ENCODE peak calls at places on chromosome 21, in four cellular contexts. S, J, Y and F are unnamed samples.

GRCh38 chr21:39712976-39713375 is 32.0 kb upstream of the IGSF5 start:
- DNase-seq in Y (no peak), S (no peak), J (no peak), F (no peak)

GRCh38 chr21:21921410-21922232 is 923.4 kb downstream of the NCAM2 start:
- DNase-seq in S (peak), Y (no peak), J (no peak), F (no peak)

GRCh38 chr21:34844033-34844923 is 175.5 kb downstream of the CLIC6 start:
- DNase-seq in S (peak), Y (peak), J (no peak), F (no peak)

GRCh38 chr21:45457161-45457831 is 52.3 kb downstream of the COL18A1 start:
- DNase-seq in S (no peak), Y (peak), J (no peak), F (no peak)

GRCh38 chr21:28294046-28294445 is 698.6 kb downstream of the LTN1 start:
- DNase-seq in J (no peak), S (peak), Y (no peak), F (no peak)

GRCh38 chr21:39568380-39568779 is 44.4 kb upstream of the B3GALT5 start:
- DNase-seq in Y (no peak), J (no peak), S (no peak), F (no peak)

GRCh38 chr21:43778469-43779335 is 2.6 kb upstream of the CSTB start:
- DNase-seq in S (peak), Y (no peak), J (no peak), F (no peak)

GRCh38 chr21:45393833-45394638 is 10.9 kb upstream of the COL18A1 start:
- DNase-seq in S (no peak), J (no peak), Y (peak), F (no peak)

GRCh38 chr21:34595457-34595856 is 19.5 kb downstream of the RCAN1 start:
- DNase-seq in S (no peak), J (no peak), Y (no peak), F (no peak)

GRCh38 chr21:34865922-34866271 is 183.2 kb downstream of the RUNX1 start:
- DNase-seq in Y (no peak), S (no peak), J (no peak), F (no peak)

GRCh38 chr21:42389449-42389835 is 6.4 kb downstream of the TMPRSS3 start:
- DNase-seq in S (no peak), Y (no peak), J (no peak), F (no peak)

GRCh38 chr21:42387843-42388242 is 8.0 kb downstream of the TMPRSS3 start:
- DNase-seq in J (no peak), Y (peak), S (no peak), F (no peak)

GRCh38 chr21:42390193-42390592 is 5.7 kb downstream of the TMPRSS3 start:
- DNase-seq in Y (peak), J (no peak), S (no peak), F (no peak)

GRCh38 chr21:42390696-42391095 is 5.2 kb downstream of the TMPRSS3 start:
- DNase-seq in J (no peak), S (no peak), Y (peak), F (no peak)

GRCh38 chr21:42388740-42389448 is 7.0 kb downstream of the TMPRSS3 start:
- DNase-seq in Y (peak), S (no peak), J (no peak), F (no peak)
- TF ChIP-seq POLR2A in Y (no peak), S (no peak), J (no peak), F (no peak)

DNA sequence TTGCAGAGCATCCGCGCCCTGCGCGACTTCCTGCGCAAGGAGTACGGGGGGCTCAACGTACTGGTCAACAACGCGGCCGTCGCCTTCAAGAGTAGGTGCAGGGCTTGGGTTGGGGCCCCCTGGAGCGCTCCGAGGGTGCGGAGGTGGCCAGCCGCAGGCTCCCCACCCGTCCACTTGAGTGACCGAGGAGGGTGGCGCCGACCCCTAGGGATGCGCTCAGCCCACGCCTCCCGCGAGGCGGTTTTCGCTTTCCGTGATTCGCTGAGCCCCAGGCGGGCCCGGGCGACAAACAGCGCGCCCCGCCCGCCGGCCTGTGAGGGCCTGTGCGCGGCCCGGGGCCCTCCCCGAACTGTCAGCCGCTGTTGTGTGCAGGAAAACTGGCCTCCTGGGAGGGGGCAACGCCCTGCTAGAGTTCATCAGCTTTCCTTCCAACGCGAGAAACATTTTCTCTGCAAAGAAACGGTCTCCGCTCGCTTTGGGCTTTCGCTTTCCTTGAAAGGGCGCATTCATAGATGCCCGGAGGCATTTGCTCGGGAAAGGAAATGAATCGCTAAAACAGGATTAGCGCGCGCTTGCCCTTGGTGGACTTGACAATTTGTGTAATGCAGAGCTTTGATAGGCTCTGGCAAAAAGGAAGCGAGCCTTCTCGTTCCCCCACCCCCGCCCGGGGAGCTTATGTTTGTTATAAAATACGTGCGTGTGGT is 664 bp downstream of the CBR3 start:
- DNase-seq in S (peak), Y (peak), J (no peak), F (no peak)
- TF ChIP-seq POLR2A in S (no peak), Y (peak), J (peak), F (no peak)

GRCh38 chr21:30336596-30336995 is 898 bp downstream of the KRTAP27-1 start:
- DNase-seq in J (no peak), S (no peak), Y (no peak), F (no peak)

GRCh38 chr21:30345014-30345413 is 3.4 kb downstream of the KRTAP23-1 start:
- DNase-seq in Y (no peak), S (no peak), J (no peak), F (no peak)

GRCh38 chr21:30337644-30338170 is at the start of gene KRTAP27-1:
- DNase-seq in Y (no peak), S (no peak), J (no peak), F (no peak)

GRCh38 chr21:30340714-30341573 is 3.5 kb upstream of the KRTAP27-1 start:
- DNase-seq in Y (no peak), J (no peak), S (peak), F (no peak)
- TF ChIP-seq POLR2A in Y (no peak), J (no peak), S (no peak), F (no peak)

GRCh38 chr21:14382835-14383595 is at the start of gene HSPA13:
- DNase-seq in J (peak), S (peak), Y (peak), F (peak)
- TF ChIP-seq POLR2A in J (peak), S (peak), Y (peak), F (peak)

GRCh38 chr21:33542640-33543504 is at the start of gene SON:
- DNase-seq in Y (peak), J (peak), S (peak), F (peak)
- TF ChIP-seq POLR2A in Y (peak), J (peak), S (peak), F (peak)

GRCh38 chr21:29342394-29342957 is 43.8 kb downstream of the BACH1 start:
- DNase-seq in J (no peak), S (peak), Y (peak), F (no peak)
- TF ChIP-seq POLR2A in J (no peak), S (peak), Y (no peak), F (no peak)

GRCh38 chr21:26801524-26801923 is 43.7 kb downstream of the ADAMTS1 start:
- DNase-seq in S (peak), Y (no peak), J (no peak), F (no peak)
- TF ChIP-seq POLR2A in S (no peak), Y (no peak), J (no peak), F (no peak)

DNA sequence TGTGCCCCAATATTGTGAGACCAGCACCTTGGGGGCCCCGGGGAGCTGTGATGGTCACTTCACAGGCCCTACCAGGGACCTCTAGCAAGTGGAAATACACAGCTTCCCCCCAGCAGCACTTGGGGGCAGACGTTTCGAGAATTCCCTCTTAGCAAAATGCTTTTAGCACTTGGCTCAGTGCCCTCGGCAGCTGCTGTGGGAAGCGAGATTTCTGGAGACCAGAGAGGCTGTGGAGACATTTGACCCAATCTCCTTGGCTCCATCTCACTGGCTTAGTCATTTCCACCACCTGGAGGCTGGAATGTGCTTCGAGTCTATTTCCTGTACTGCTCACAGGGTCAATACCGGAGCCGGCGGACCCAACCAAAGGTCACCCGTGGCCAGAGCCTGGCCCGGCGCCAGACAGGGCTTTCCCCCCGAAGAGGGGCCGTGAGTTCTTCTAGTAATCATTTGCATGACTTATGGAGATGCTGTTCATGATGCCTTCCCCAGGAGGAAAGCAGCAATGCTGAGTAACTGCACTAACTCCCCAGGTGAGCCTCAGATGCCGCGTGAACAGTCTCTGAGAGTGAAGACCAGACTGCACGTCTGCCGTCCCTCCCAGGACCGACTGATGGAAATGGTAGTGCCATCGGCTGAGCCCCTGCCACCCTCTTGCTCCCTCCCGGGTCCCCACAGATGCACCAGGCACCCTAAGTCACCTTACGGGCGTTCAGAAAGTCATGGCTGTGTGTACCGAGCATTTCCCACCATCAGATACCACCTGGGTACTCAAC is 4.4 kb upstream of the C2CD2 start:
- DNase-seq in Y (peak), S (peak), J (no peak), F (no peak)
- TF ChIP-seq POLR2A in Y (no peak), S (no peak), J (no peak), F (no peak)

GRCh38 chr21:33402011-33402979 is 918 bp upstream of the IFNGR2 start:
- DNase-seq in J (no peak), Y (peak), S (peak), F (no peak)

GRCh38 chr21:33401617-33401967 is 1.6 kb upstream of the IFNGR2 start:
- DNase-seq in S (no peak), Y (no peak), J (no peak), F (no peak)

GRCh38 chr21:33406493-33406892 is 3.3 kb downstream of the IFNGR2 start:
- DNase-seq in Y (no peak), S (no peak), J (no peak), F (no peak)

GRCh38 chr21:33403128-33403785 is at the start of gene IFNGR2:
- DNase-seq in Y (peak), J (no peak), S (no peak), F (no peak)

DNA sequence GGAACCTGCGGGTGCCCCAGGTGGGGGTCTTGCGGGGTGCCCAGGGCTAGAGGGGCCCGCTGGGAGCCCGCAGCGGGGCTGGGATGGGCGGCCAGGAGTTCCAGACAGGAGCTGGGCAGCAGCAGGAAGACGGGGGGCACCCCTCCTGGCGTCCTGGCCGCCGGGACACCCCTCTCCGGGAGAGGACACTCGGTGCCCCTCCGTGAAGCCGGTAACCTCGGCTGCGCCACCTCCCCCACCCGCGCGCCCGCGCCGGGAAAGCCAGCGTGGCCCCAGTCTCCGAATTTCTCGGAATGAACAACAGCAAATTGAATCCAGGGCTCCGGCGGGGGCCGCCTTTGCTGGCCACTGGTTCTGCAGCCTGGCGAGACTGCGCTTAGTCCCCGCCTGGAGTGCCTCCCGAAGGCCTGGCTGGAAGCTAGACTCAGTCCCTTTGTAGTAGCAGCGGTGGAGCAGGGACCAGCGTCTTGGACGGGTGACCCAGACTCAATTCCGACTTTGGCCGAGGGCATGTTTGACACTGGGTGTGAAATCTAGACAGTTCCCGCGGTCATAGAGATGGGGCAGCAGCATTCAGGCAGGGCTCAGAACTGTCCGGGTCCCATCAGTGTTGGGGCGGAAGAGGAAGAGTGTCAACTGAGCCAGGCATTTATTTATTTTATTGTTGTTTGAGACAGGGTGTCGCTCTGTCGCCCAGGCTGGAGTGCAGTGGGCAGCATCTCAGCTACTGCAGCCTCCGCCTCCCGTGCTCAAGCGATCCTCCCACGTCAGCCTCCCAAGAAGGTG is 766 bp downstream of the IFNGR2 start:
- DNase-seq in J (no peak), Y (peak), S (peak), F (no peak)
- TF ChIP-seq POLR2A in J (no peak), Y (peak), S (peak), F (no peak)